ENCODE peak calls at places on chromosomes 13 and 19, in four cellular contexts. S is fibroblast of pulmonary artery; I is iPS-NIHi11; H is activated T-cell treated with anti-CD3 and anti-CD28 coated beads, Interleukin-2, amount 50 U/mL, for 4 hours. E is an unnamed sample.

GRCh38 chr19:4063369-4064072 is 3.2 kb downstream of the ZBTB7A start:
- DNase-seq in H (no peak), I (peak), S (no peak), E (no peak)

GRCh38 chr13:27969073-27969865 is at the start of gene CDX2:
- DNase-seq in H (no peak), S (no peak), I (no peak), E (no peak)

GRCh38 chr13:33108620-33109019 is 92.4 kb downstream of the KL start:
- DNase-seq in I (no peak), S (peak), H (no peak), E (no peak)

GRCh38 chr13:87671824-87672603 is 843 bp downstream of the SLITRK5 start:
- DNase-seq in S (no peak), H (no peak), I (peak), E (peak)

GRCh38 chr13:22777207-22777606 is 403.6 kb upstream of the SGCG start:
- DNase-seq in I (no peak), S (no peak), H (no peak), E (no peak)

GRCh38 chr19:33384983-33385382 is 11.5 kb downstream of the CEBPG start:
- DNase-seq in H (no peak), I (no peak), S (no peak), E (no peak)

GRCh38 chr13:102870677-102871415 is 25.0 kb downstream of the ERCC5 start:
- DNase-seq in S (peak), H (peak), I (peak), E (peak)

GRCh38 chr19:29397748-29398147 is 128.0 kb upstream of the VSTM2B start:
- DNase-seq in I (no peak), S (no peak), H (no peak), E (no peak)

GRCh38 chr19:5141926-5142724 is 173.2 kb downstream of the KDM4B start:
- DNase-seq in S (no peak), I (no peak), H (no peak), E (no peak)

GRCh38 chr13:41942462-41943094 is 18.3 kb downstream of the VWA8 start:
- DNase-seq in H (no peak), S (peak), I (peak), E (no peak)

GRCh38 chr13:25699056-25699455 is 327.3 kb downstream of the ATP8A2 start:
- DNase-seq in I (no peak), H (no peak), S (no peak), E (no peak)

GRCh38 chr19:18161691-18162039 is 8.7 kb downstream of the PIK3R2 start:
- DNase-seq in H (no peak), S (no peak), I (no peak), E (no peak)

GRCh38 chr19:8321067-8321759 is at the start of the genes NDUFA7 and RPS28:
- DNase-seq in H (peak), S (peak), I (peak), E (peak)

GRCh38 chr13:21871302-21871862 is 200.5 kb downstream of the FGF9 start:
- DNase-seq in S (no peak), I (no peak), H (no peak), E (no peak)

GRCh38 chr13:93963266-93964131 is 516.0 kb downstream of the DCT start:
- DNase-seq in S (peak), I (no peak), H (no peak), E (no peak)

GRCh38 chr19:52196256-52196967 is 6.6 kb downstream of the PPP2R1A start:
- DNase-seq in S (no peak), I (no peak), H (no peak), E (no peak)

GRCh38 chr13:61123533-61124269 is 291.9 kb downstream of the PCDH20 start:
- DNase-seq in S (no peak), I (no peak), H (no peak), E (no peak)

GRCh38 chr19:39141929-39142328 is 16.3 kb downstream of the PAK4 start:
- DNase-seq in H (no peak), S (no peak), I (no peak), E (no peak)

GRCh38 chr13:113846639-113847318 is 17.1 kb downstream of the GAS6 start:
- DNase-seq in I (no peak), S (no peak), H (no peak), E (no peak)

GRCh38 chr19:17910776-17911360 is 21.9 kb upstream of the CCDC124 start:
- DNase-seq in S (no peak), H (no peak), I (no peak), E (no peak)

GRCh38 chr19:38617764-38618589 is at the start of gene MAP4K1:
- DNase-seq in S (no peak), I (no peak), H (peak), E (no peak)

GRCh38 chr13:77810430-77810829 is 108.2 kb downstream of the EDNRB start:
- DNase-seq in H (no peak), S (peak), I (peak), E (no peak)

GRCh38 chr19:34808566-34808965 is 35.6 kb upstream of the ZNF599 start:
- DNase-seq in I (no peak), H (no peak), S (peak), E (no peak)

GRCh38 chr13:26502826-26503225 is 54.7 kb upstream of the WASF3 start:
- DNase-seq in H (peak), I (no peak), S (peak), E (no peak)

GRCh38 chr19:33210266-33210940 is 15.2 kb downstream of the SLC7A10 start:
- DNase-seq in H (no peak), I (no peak), S (no peak), E (no peak)

GRCh38 chr13:50650936-50651638 is 192.4 kb downstream of the DLEU7 start:
- DNase-seq in H (no peak), I (no peak), S (no peak), E (no peak)

GRCh38 chr19:35856546-35857149 is at the start of gene KIRREL2:
- DNase-seq in H (no peak), S (no peak), I (peak), E (no peak)

GRCh38 chr19:40533508-40533907 is 43.2 kb upstream of the SHKBP1 start:
- DNase-seq in I (no peak), S (no peak), H (no peak), E (no peak)

GRCh38 chr19:934865-935422 is 9.1 kb downstream of the ARID3A start:
- DNase-seq in H (no peak), I (no peak), S (peak), E (no peak)

GRCh38 chr13:113383089-113383488 is 19.2 kb upstream of the GRTP1 start:
- DNase-seq in S (no peak), H (no peak), I (no peak), E (no peak)

GRCh38 chr13:39918837-39919236 is 263.4 kb downstream of the COG6 start:
- DNase-seq in H (no peak), I (no peak), S (peak), E (no peak)

GRCh38 chr19:56994251-56995017 is 125.4 kb upstream of the USP29 start:
- DNase-seq in S (no peak), I (no peak), H (no peak), E (no peak)

GRCh38 chr13:90281709-90282108 is 1065.8 kb upstream of the MIR17HG start:
- DNase-seq in I (no peak), S (no peak), H (no peak), E (no peak)

GRCh38 chr19:772730-773436 is 22.0 kb downstream of the MISP start:
- DNase-seq in S (no peak), I (peak), H (no peak), E (no peak)

GRCh38 chr13:31225180-31225579 is 25.4 kb downstream of the B3GLCT start:
- DNase-seq in S (no peak), I (no peak), H (no peak), E (no peak)

GRCh38 chr13:25167349-25167748 is 4.7 kb downstream of the AMER2 start:
- DNase-seq in I (no peak), S (no peak), H (no peak), E (no peak)

GRCh38 chr13:33015275-33015674 is 948 bp upstream of the KL start:
- DNase-seq in S (peak), H (no peak), I (no peak), E (no peak)